ENCODE peak calls at places on chromosome 12, in four cellular contexts. A, Q, R and X are unnamed samples.
A peak's percentile ranks its signal among the peaks of the same experiment; 100 is the strongest.

GRCh38 chr12:61629702-61630101 is 630.5 kb upstream of the USP15 start:
- DNase-seq in A (no peak), Q (no peak), R (no peak), X (no peak)

GRCh38 chr12:45547132-45547531 is 182.4 kb upstream of the ARID2 start:
- DNase-seq in A (no peak), Q (no peak), R (no peak), X (no peak)

GRCh38 chr12:127760357-127760756 is 506.6 kb upstream of the TMEM132C start:
- DNase-seq in A (no peak), Q (no peak), R (no peak), X (no peak)

GRCh38 chr12:127162902-127163301 is 1104.1 kb upstream of the TMEM132C start:
- DNase-seq in A (no peak), Q (no peak), R (peak; percentile 72), X (no peak)

GRCh38 chr12:49824886-49825285 is 3.3 kb downstream of the NCKAP5L start:
- DNase-seq in A (no peak), Q (no peak), R (no peak), X (peak; percentile 56)

GRCh38 chr12:102816816-102817434 is 100.1 kb downstream of the PAH start:
- DNase-seq in A (no peak), Q (no peak), R (no peak), X (no peak)

GRCh38 chr12:54398995-54399793 is 14.7 kb upstream of the ZNF385A start:
- DNase-seq in A (peak; percentile 85), Q (peak; percentile 87), R (peak; percentile 89), X (peak; percentile 93)

GRCh38 chr12:6310771-6311610 is 509 bp downstream of the PLEKHG6 start:
- DNase-seq in A (no peak), Q (no peak), R (no peak), X (no peak)

GRCh38 chr12:52243774-52244614 is 11.0 kb downstream of the KRT7 start:
- DNase-seq in A (peak; percentile 17), Q (peak; percentile 51), R (peak; percentile 78), X (peak; percentile 95)

GRCh38 chr12:12600659-12601058 is 11.0 kb upstream of the CREBL2 start:
- DNase-seq in A (no peak), Q (no peak), R (no peak), X (peak; percentile 92)

GRCh38 chr12:103495158-103495782 is 498 bp downstream of the C12orf42 start:
- DNase-seq in A (peak; percentile 37), Q (no peak), R (peak; percentile 33), X (no peak)

GRCh38 chr12:32134144-32134888 is 27.7 kb downstream of the BICD1 start:
- DNase-seq in A (peak; percentile 3), Q (no peak), R (peak; percentile 64), X (no peak)

GRCh38 chr12:26880625-26881024 is 47.6 kb upstream of the ITPR2 start:
- DNase-seq in A (no peak), Q (no peak), R (no peak), X (no peak)

GRCh38 chr12:70254846-70255245 is 11.6 kb downstream of the CNOT2 start:
- DNase-seq in A (no peak), Q (no peak), R (no peak), X (no peak)

GRCh38 chr12:108816652-108817335 is 40.6 kb downstream of the SSH1 start:
- DNase-seq in A (no peak), Q (peak; percentile 73), R (no peak), X (no peak)

GRCh38 chr12:113214938-113215400 is 6.3 kb upstream of the TPCN1 start:
- DNase-seq in A (no peak), Q (peak; percentile 67), R (no peak), X (peak; percentile 62)

GRCh38 chr12:102958073-102958829 is 777 bp downstream of the ASCL1 start:
- DNase-seq in A (no peak), Q (no peak), R (no peak), X (peak; percentile 59)

GRCh38 chr12:98870521-98870920 is 225.4 kb downstream of the APAF1 start:
- DNase-seq in A (no peak), Q (no peak), R (peak; percentile 21), X (no peak)

GRCh38 chr12:109120095-109120494 is 3.7 kb downstream of the ACACB start:
- DNase-seq in A (no peak), Q (no peak), R (no peak), X (no peak)

GRCh38 chr12:104630230-104630670 is 173.5 kb downstream of the CHST11 start:
- DNase-seq in A (no peak), Q (no peak), R (no peak), X (no peak)

GRCh38 chr12:271165-271564 is 8.5 kb upstream of the SLC6A13 start:
- DNase-seq in A (no peak), Q (no peak), R (no peak), X (no peak)

GRCh38 chr12:85157023-85157626 is 121.0 kb downstream of the LRRIQ1 start:
- DNase-seq in A (no peak), Q (no peak), R (no peak), X (no peak)

GRCh38 chr12:95224202-95225170 is 6.9 kb downstream of the VEZT start:
- DNase-seq in A (no peak), Q (no peak), R (no peak), X (no peak)

GRCh38 chr12:56521209-56521589 is 421 bp upstream of the RBMS2 start:
- DNase-seq in A (no peak), Q (no peak), R (no peak), X (peak; percentile 22)

GRCh38 chr12:31324845-31325523 is 966 bp downstream of the SINHCAF start:
- DNase-seq in A (peak; percentile 25), Q (peak; percentile 42), R (peak; percentile 58), X (peak; percentile 74)

GRCh38 chr12:111455448-111456320 is 50.0 kb downstream of the SH2B3 start:
- DNase-seq in A (no peak), Q (no peak), R (no peak), X (no peak)

GRCh38 chr12:42216737-42217136 is 21.3 kb downstream of the YAF2 start:
- DNase-seq in A (no peak), Q (no peak), R (no peak), X (no peak)

GRCh38 chr12:99066726-99067125 is 421.6 kb downstream of the APAF1 start:
- DNase-seq in A (no peak), Q (no peak), R (no peak), X (no peak)

GRCh38 chr12:124537525-124538193 is 29.8 kb downstream of the NCOR2 start:
- DNase-seq in A (no peak), Q (no peak), R (no peak), X (no peak)

GRCh38 chr12:96208346-96208745 is 14.2 kb downstream of the ELK3 start:
- DNase-seq in A (no peak), Q (no peak), R (no peak), X (no peak)

GRCh38 chr12:121812921-121813896 is 9.4 kb downstream of the SETD1B start:
- DNase-seq in A (no peak), Q (no peak), R (peak; percentile 37), X (no peak)

GRCh38 chr12:77433799-77434198 is 368.4 kb upstream of the E2F7 start:
- DNase-seq in A (no peak), Q (no peak), R (no peak), X (no peak)

GRCh38 chr12:7061596-7061995 is 1.1 kb downstream of the C1S start:
- DNase-seq in A (no peak), Q (no peak), R (no peak), X (no peak)

GRCh38 chr12:45655186-45655585 is 74.3 kb upstream of the ARID2 start:
- DNase-seq in A (peak; percentile 45), Q (no peak), R (peak; percentile 52), X (no peak)

GRCh38 chr12:130286041-130286440 is 51.6 kb upstream of the PIWIL1 start:
- DNase-seq in A (no peak), Q (no peak), R (no peak), X (no peak)

GRCh38 chr12:122499991-122500684 is 594 bp downstream of the ZCCHC8 start:
- DNase-seq in A (peak; percentile 24), Q (peak; percentile 51), R (peak; percentile 61), X (peak; percentile 58)

GRCh38 chr12:106133136-106134087 is 5.3 kb downstream of the NUAK1 start:
- DNase-seq in A (no peak), Q (no peak), R (no peak), X (no peak)

GRCh38 chr12:132602578-132603239 is 7.7 kb downstream of the LRCOL1 start:
- DNase-seq in A (no peak), Q (no peak), R (no peak), X (no peak)